ENCODE peak calls at places on chromosomes 3 and 15, in six cellular contexts. One of them, this sample, is unnamed. For H3K4me1 and H3K27me3, the result is how much of the 10 kb centered on the place peaks cover.

GRCh38 chr3:128541246-128541645 is 48.2 kb upstream of the GATA2 start:
- DNase-seq in astrocyte: no peak
- DNase-seq in H9: no peak
- DNase-seq in left ventricle myocardium inferior: no peak
- DNase-seq in effector memory CD4-positive, alpha-beta T cell: no peak
- DNase-seq in lower lobe of right lung: no peak
- DNase-seq in this sample: no peak

GRCh38 chr15:45391746-45392711 is 13.7 kb upstream of the GATM start:
- DNase-seq in left ventricle myocardium inferior: no peak
- DNase-seq in lower lobe of right lung: no peak
- DNase-seq in astrocyte: no peak
- DNase-seq in H9: no peak
- DNase-seq in effector memory CD4-positive, alpha-beta T cell: no peak
- DNase-seq in this sample: no peak

GRCh38 chr3:105417538-105418289 is 51.0 kb downstream of the ALCAM start:
- DNase-seq in astrocyte: peak
- DNase-seq in lower lobe of right lung: no peak
- DNase-seq in effector memory CD4-positive, alpha-beta T cell: no peak
- DNase-seq in H9: no peak
- DNase-seq in left ventricle myocardium inferior: no peak
- DNase-seq in this sample: no peak

GRCh38 chr3:62833538-62833937 is 41.7 kb downstream of the CADPS start:
- DNase-seq in left ventricle myocardium inferior: no peak
- DNase-seq in astrocyte: no peak
- DNase-seq in H9: no peak
- DNase-seq in lower lobe of right lung: no peak
- DNase-seq in effector memory CD4-positive, alpha-beta T cell: no peak
- DNase-seq in this sample: peak

GRCh38 chr3:14474363-14475081 is 65.6 kb downstream of the GRIP2 start:
- DNase-seq in astrocyte: no peak
- DNase-seq in H9: no peak
- DNase-seq in effector memory CD4-positive, alpha-beta T cell: no peak
- DNase-seq in left ventricle myocardium inferior: no peak
- DNase-seq in lower lobe of right lung: no peak
- DNase-seq in this sample: no peak

GRCh38 chr15:67901922-67902321 is 62.1 kb upstream of the RNU6-1 start:
- DNase-seq in H9: no peak
- DNase-seq in effector memory CD4-positive, alpha-beta T cell: no peak
- DNase-seq in left ventricle myocardium inferior: no peak
- DNase-seq in astrocyte: no peak
- DNase-seq in lower lobe of right lung: no peak
- DNase-seq in this sample: no peak

GRCh38 chr3:100027321-100027720 is 87.0 kb downstream of the FILIP1L start:
- DNase-seq in lower lobe of right lung: no peak
- DNase-seq in H9: no peak
- DNase-seq in left ventricle myocardium inferior: no peak
- DNase-seq in astrocyte: peak
- DNase-seq in effector memory CD4-positive, alpha-beta T cell: no peak
- DNase-seq in this sample: no peak

GRCh38 chr3:78414261-78414660 is 1353.5 kb downstream of the ROBO1 start:
- DNase-seq in left ventricle myocardium inferior: no peak
- DNase-seq in H9: no peak
- DNase-seq in lower lobe of right lung: no peak
- DNase-seq in effector memory CD4-positive, alpha-beta T cell: no peak
- DNase-seq in astrocyte: no peak
- DNase-seq in this sample: peak

GRCh38 chr3:171967137-171967783 is 72.1 kb upstream of the FNDC3B start:
- DNase-seq in left ventricle myocardium inferior: no peak
- DNase-seq in effector memory CD4-positive, alpha-beta T cell: no peak
- DNase-seq in lower lobe of right lung: no peak
- DNase-seq in H9: no peak
- DNase-seq in astrocyte: peak
- DNase-seq in this sample: no peak

GRCh38 chr15:29986946-29987345 is 95.8 kb upstream of the GOLGA8J start:
- DNase-seq in effector memory CD4-positive, alpha-beta T cell: no peak
- DNase-seq in lower lobe of right lung: no peak
- DNase-seq in H9: no peak
- DNase-seq in left ventricle myocardium inferior: no peak
- DNase-seq in astrocyte: peak
- DNase-seq in this sample: no peak

GRCh38 chr3:79380581-79380980 is 387.2 kb downstream of the ROBO1 start:
- DNase-seq in effector memory CD4-positive, alpha-beta T cell: no peak
- DNase-seq in astrocyte: no peak
- DNase-seq in left ventricle myocardium inferior: no peak
- DNase-seq in H9: no peak
- DNase-seq in lower lobe of right lung: no peak
- DNase-seq in this sample: no peak

GRCh38 chr3:42758126-42758525 is 14.9 kb downstream of the CCDC13 start:
- DNase-seq in H9: no peak
- DNase-seq in left ventricle myocardium inferior: no peak
- DNase-seq in effector memory CD4-positive, alpha-beta T cell: no peak
- DNase-seq in lower lobe of right lung: no peak
- DNase-seq in astrocyte: no peak
- DNase-seq in this sample: no peak
- H3K4me1 ChIP-seq in H9: under half
- H3K4me1 ChIP-seq in left ventricle myocardium inferior: under half
- H3K4me1 ChIP-seq in effector memory CD4-positive, alpha-beta T cell: under half
- H3K4me1 ChIP-seq in lower lobe of right lung: under half
- H3K4me1 ChIP-seq in astrocyte: under half
- H3K4me1 ChIP-seq in this sample: under half

DNA sequence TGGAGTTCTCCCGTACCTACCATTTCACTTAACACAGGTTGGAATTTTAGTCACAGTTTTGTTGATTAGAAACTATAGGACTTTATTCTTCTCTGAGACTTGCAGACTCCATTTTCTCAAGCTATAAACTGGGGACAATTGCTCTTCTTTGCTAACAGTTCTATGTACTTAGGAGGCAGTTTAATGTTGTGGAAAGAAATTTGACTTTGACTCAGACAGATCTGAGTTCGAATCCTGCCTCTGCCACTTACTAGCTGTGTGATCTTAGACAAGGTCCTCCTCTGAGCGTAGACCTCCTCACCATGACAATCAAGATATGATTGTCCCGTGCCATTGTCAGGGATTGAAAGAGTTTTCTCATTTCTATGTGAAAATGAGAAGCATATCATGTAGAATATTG is 196.4 kb upstream of the HES1 start:
- DNase-seq in effector memory CD4-positive, alpha-beta T cell: no peak
- DNase-seq in H9: no peak
- DNase-seq in astrocyte: no peak
- DNase-seq in lower lobe of right lung: no peak
- DNase-seq in left ventricle myocardium inferior: no peak
- DNase-seq in this sample: no peak
- H3K27me3 ChIP-seq in effector memory CD4-positive, alpha-beta T cell: under half
- H3K27me3 ChIP-seq in H9: under half
- H3K27me3 ChIP-seq in astrocyte: under half
- H3K27me3 ChIP-seq in lower lobe of right lung: under half
- H3K27me3 ChIP-seq in left ventricle myocardium inferior: under half
- H3K27me3 ChIP-seq in this sample: under half

GRCh38 chr3:119630119-119630518 is 30.3 kb downstream of the POPDC2 start:
- DNase-seq in left ventricle myocardium inferior: no peak
- DNase-seq in effector memory CD4-positive, alpha-beta T cell: no peak
- DNase-seq in lower lobe of right lung: no peak
- DNase-seq in H9: no peak
- DNase-seq in astrocyte: no peak
- DNase-seq in this sample: no peak
- H3K27ac ChIP-seq in left ventricle myocardium inferior: peak
- H3K27ac ChIP-seq in effector memory CD4-positive, alpha-beta T cell: no peak
- H3K27ac ChIP-seq in lower lobe of right lung: peak
- H3K27ac ChIP-seq in H9: no peak
- H3K27ac ChIP-seq in astrocyte: no peak
- H3K27ac ChIP-seq in this sample: no peak

DNA sequence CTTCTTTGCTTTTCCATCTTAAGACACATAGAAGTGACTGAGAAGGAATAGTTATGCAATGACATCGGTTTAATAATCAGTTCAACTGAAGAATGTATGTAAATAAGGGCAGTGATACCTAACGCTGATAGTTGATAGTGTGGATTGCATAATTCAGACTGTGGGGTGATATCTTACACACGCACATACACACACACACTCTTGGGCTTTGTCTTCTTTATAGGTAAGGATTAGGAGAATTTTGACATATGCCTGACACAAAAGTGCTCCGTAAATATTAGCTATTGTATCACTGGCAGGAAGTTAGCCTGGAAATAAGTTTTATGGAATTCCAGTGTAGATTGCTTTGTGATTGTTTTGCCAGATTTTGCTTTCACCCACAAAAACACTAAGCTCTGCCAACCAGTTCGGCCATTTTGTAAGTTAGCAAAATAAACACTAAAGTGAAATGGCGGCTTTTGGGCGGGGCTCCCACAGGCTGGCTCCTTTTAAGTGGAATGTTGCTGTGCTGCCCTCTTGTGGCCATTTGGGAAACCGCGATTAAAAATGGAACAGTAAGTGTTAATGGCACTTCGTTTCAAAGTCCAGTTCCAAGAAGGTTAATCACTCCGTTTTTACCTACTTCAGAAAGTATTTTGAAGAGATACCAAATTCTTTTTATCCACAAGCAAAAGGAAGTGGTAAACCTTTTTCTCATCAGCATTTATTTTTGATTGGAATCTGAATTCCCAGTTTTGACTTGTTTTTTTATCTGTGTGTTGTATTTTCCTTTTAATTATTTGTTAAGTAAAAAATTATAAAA is 17.7 kb downstream of the CHD2 start:
- DNase-seq in left ventricle myocardium inferior: peak
- DNase-seq in lower lobe of right lung: peak
- DNase-seq in H9: peak
- DNase-seq in astrocyte: peak
- DNase-seq in effector memory CD4-positive, alpha-beta T cell: peak
- DNase-seq in this sample: peak
- H3K4me1 ChIP-seq in left ventricle myocardium inferior: half or more
- H3K4me1 ChIP-seq in lower lobe of right lung: half or more
- H3K4me1 ChIP-seq in H9: under half
- H3K4me1 ChIP-seq in astrocyte: half or more
- H3K4me1 ChIP-seq in effector memory CD4-positive, alpha-beta T cell: half or more
- H3K4me1 ChIP-seq in this sample: under half